ENCODE peak calls at places on chromosomes 11 and 22, in six cellular contexts. Z is IMR-90, G is adrenal gland, V is hypothalamus, T is NCI-H2227 treated with DMSO at 0.1 percent for 48 hours, S is NCI-H460. L is an unnamed sample.

GRCh38 chr11:114399490-114399889 is 821 bp downstream of the C11orf71 start:
- DNase-seq in Z (no peak), G (no peak), S (no peak), T (no peak), V (no peak), L (no peak)

GRCh38 chr11:113401718-113402117 is 14.1 kb downstream of the ANKK1 start:
- DNase-seq in S (peak; percentile 5), Z (no peak), G (peak; percentile 67), T (peak; percentile 21), V (peak; percentile 23), L (no peak)

GRCh38 chr11:1277936-1278512 is 31.4 kb downstream of the TOLLIP start:
- DNase-seq in Z (no peak), V (no peak), S (no peak), T (no peak), G (no peak), L (no peak)

GRCh38 chr11:75202195-75202594 is 38.4 kb upstream of the TPBGL start:
- DNase-seq in G (no peak), S (no peak), Z (no peak), V (no peak), T (no peak), L (no peak)

GRCh38 chr11:67265633-67266423 is 445 bp upstream of the GRK2 start:
- DNase-seq in V (peak; percentile 46), S (peak; percentile 46), G (peak; percentile 79), Z (peak; percentile 33), T (no peak), L (peak; percentile 92)

GRCh38 chr22:26170112-26170492 is 840 bp downstream of the SEZ6L start:
- DNase-seq in S (no peak), V (no peak), T (no peak), Z (no peak), G (no peak), L (no peak)

GRCh38 chr22:43488031-43488892 is 76.4 kb downstream of the MPPED1 start:
- DNase-seq in Z (no peak), T (no peak), S (no peak), G (no peak), V (no peak), L (no peak)

GRCh38 chr11:70502677-70503076 is 104.3 kb downstream of the CTTN start:
- DNase-seq in G (no peak), V (no peak), S (no peak), Z (no peak), T (no peak), L (no peak)

GRCh38 chr22:48923165-48923875 is 904.4 kb downstream of the BRD1 start:
- DNase-seq in T (no peak), G (no peak), V (no peak), Z (no peak), S (no peak), L (no peak)

GRCh38 chr11:15761235-15761634 is 595.1 kb downstream of the SOX6 start:
- DNase-seq in S (no peak), T (no peak), Z (no peak), G (no peak), V (no peak), L (no peak)

GRCh38 chr22:45916515-45916914 is 60.4 kb downstream of the WNT7B start:
- DNase-seq in Z (no peak), G (no peak), S (no peak), V (no peak), T (no peak), L (no peak)

GRCh38 chr22:31160328-31160978 is 471 bp downstream of the RNF185 start:
- DNase-seq in S (no peak), G (peak; percentile 47), V (no peak), Z (peak; percentile 31), T (no peak), L (no peak)

GRCh38 chr22:44107341-44107740 is 73.4 kb upstream of the PARVG start:
- DNase-seq in S (no peak), V (no peak), G (no peak), Z (no peak), T (no peak), L (no peak)

GRCh38 chr11:2234963-2235362 is 35.4 kb downstream of the ASCL2 start:
- DNase-seq in G (no peak), V (no peak), S (no peak), T (no peak), Z (no peak), L (no peak)

GRCh38 chr22:37639070-37639760 is at the start of gene SH3BP1:
- DNase-seq in T (no peak), G (no peak), V (no peak), Z (no peak), S (no peak), L (no peak)

GRCh38 chr22:19105456-19105855 is 16.8 kb downstream of the DGCR2 start:
- DNase-seq in G (no peak), Z (no peak), S (no peak), T (no peak), V (no peak), L (no peak)

GRCh38 chr11:14360976-14361375 is 2.0 kb upstream of the RRAS2 start:
- DNase-seq in V (no peak), S (no peak), G (no peak), Z (no peak), T (no peak), L (no peak)

GRCh38 chr22:48921411-48921903 is 906.2 kb downstream of the BRD1 start:
- DNase-seq in V (peak; percentile 55), G (no peak), S (no peak), T (no peak), Z (no peak), L (no peak)

GRCh38 chr22:30348837-30349236 is 7.9 kb downstream of the SF3A1 start:
- DNase-seq in G (no peak), V (no peak), T (no peak), S (no peak), Z (no peak), L (no peak)

GRCh38 chr22:31088233-31088986 is 7.3 kb downstream of the SMTN start:
- DNase-seq in Z (no peak), T (no peak), G (no peak), V (no peak), S (no peak), L (no peak)

GRCh38 chr22:48993655-48994054 is 834.0 kb downstream of the BRD1 start:
- DNase-seq in T (no peak), V (no peak), S (no peak), Z (no peak), G (no peak), L (no peak)

GRCh38 chr11:94133752-94134151 is 5.1 kb downstream of the PANX1 start:
- DNase-seq in G (no peak), V (no peak), Z (no peak), T (no peak), S (no peak), L (no peak)

GRCh38 chr11:3201677-3202181 is 16.9 kb downstream of the MRGPRG start:
- DNase-seq in Z (no peak), S (no peak), T (no peak), G (no peak), V (no peak), L (peak; percentile 65)

GRCh38 chr11:23212829-23213228 is 352.6 kb upstream of the CCDC179 start:
- DNase-seq in S (no peak), Z (no peak), G (no peak), V (no peak), T (no peak), L (no peak)

GRCh38 chr22:19824197-19825015 is 30.3 kb downstream of the GNB1L start:
- DNase-seq in Z (no peak), T (no peak), S (no peak), G (peak; percentile 13), V (no peak), L (peak; percentile 12)

GRCh38 chr22:40426671-40427070 is 56.3 kb downstream of the SGSM3 start:
- DNase-seq in T (no peak), Z (peak; percentile 88), V (peak; percentile 67), S (no peak), G (peak; percentile 93), L (no peak)

GRCh38 chr11:71466358-71466757 is 13.4 kb downstream of the NADSYN1 start:
- DNase-seq in S (no peak), V (no peak), Z (no peak), G (peak; percentile 70), T (no peak), L (peak; percentile 27)

GRCh38 chr22:22452996-22453686 is 55.4 kb downstream of the ZNF280B start:
- DNase-seq in Z (no peak), S (no peak), T (no peak), V (no peak), G (no peak), L (no peak)

GRCh38 chr11:45815747-45816146 is 10.8 kb downstream of the SLC35C1 start:
- DNase-seq in V (no peak), Z (peak; percentile 18), T (no peak), S (no peak), G (no peak), L (no peak)

GRCh38 chr22:21958360-21959273 is 6.0 kb upstream of the PPM1F start:
- DNase-seq in G (no peak), Z (no peak), S (no peak), V (no peak), T (no peak), L (peak; percentile 65)

GRCh38 chr11:123543796-123544195 is 110.6 kb downstream of the SCN3B start:
- DNase-seq in T (no peak), Z (peak; percentile 70), S (peak; percentile 24), V (no peak), G (peak; percentile 65), L (no peak)

GRCh38 chr11:66046901-66047300 is 2.1 kb downstream of the GAL3ST3 start:
- DNase-seq in V (no peak), G (no peak), S (no peak), T (no peak), Z (no peak), L (no peak)

GRCh38 chr11:1116104-1116503 is 41.4 kb downstream of the MUC2 start:
- DNase-seq in V (no peak), S (no peak), G (no peak), T (no peak), Z (no peak), L (peak; percentile 69)

GRCh38 chr11:96168623-96169022 is 174.4 kb downstream of the MAML2 start:
- DNase-seq in G (peak; percentile 67), Z (peak; percentile 93), S (no peak), V (no peak), T (no peak), L (no peak)

GRCh38 chr11:44178381-44178780 is 82.9 kb downstream of the EXT2 start:
- DNase-seq in Z (peak; percentile 61), V (no peak), G (no peak), S (no peak), T (no peak), L (no peak)

GRCh38 chr11:130157840-130158239 is 1.7 kb upstream of the ST14 start:
- DNase-seq in T (no peak), Z (no peak), S (no peak), G (no peak), V (no peak), L (no peak)

L was measured in posterior cingulate gyrus.